ENCODE peak calls at places on chromosomes 2 and 18, in nine cellular contexts. G, X, W, L, Q, P, D, U and J are unnamed samples.

GRCh38 chr18:46672062-46672970 is 15.3 kb upstream of the LOXHD1 start:
- DNase-seq in G (no peak), X (no peak), W (no peak), L (no peak), Q (peak), P (no peak), D (no peak), U (no peak), J (peak)

GRCh38 chr2:218733615-218734021 is 23.0 kb downstream of the TTLL4 start:
- DNase-seq in G (no peak), X (peak), W (no peak), L (no peak), Q (peak), P (no peak), D (peak), U (no peak), J (no peak)

GRCh38 chr2:240347949-240348500 is 87.4 kb upstream of the GPC1 start:
- DNase-seq in G (no peak), X (no peak), W (no peak), L (no peak), Q (no peak), P (no peak), D (no peak), U (peak), J (no peak)

GRCh38 chr2:101386599-101387150 is 628 bp downstream of the CREG2 start:
- DNase-seq in G (no peak), X (no peak), W (no peak), L (no peak), Q (no peak), P (no peak), D (no peak), U (no peak), J (no peak)

GRCh38 chr18:74179623-74180199 is 31.4 kb downstream of the TIMM21 start:
- DNase-seq in G (no peak), X (no peak), W (no peak), L (no peak), Q (no peak), P (no peak), D (no peak), U (no peak), J (no peak)

GRCh38 chr18:44541159-44541558 is 139.5 kb upstream of the SETBP1 start:
- DNase-seq in G (no peak), X (no peak), W (no peak), L (no peak), Q (no peak), P (no peak), D (no peak), U (no peak), J (no peak)

GRCh38 chr2:196759378-196759706 is 40.1 kb downstream of the GTF3C3 start:
- DNase-seq in G (no peak), X (no peak), W (no peak), L (no peak), Q (no peak), P (no peak), D (no peak), U (no peak), J (no peak)

GRCh38 chr2:238100821-238101771 is 956 bp downstream of the ESPNL start:
- DNase-seq in G (no peak), X (no peak), W (peak), L (no peak), Q (no peak), P (no peak), D (no peak), U (no peak), J (no peak)

GRCh38 chr18:35171315-35171987 is 69.4 kb upstream of the ZNF397 start:
- DNase-seq in G (no peak), X (no peak), W (no peak), L (no peak), Q (no peak), P (no peak), D (no peak), U (no peak), J (no peak)

GRCh38 chr2:38797276-38797675 is 19.3 kb downstream of the GEMIN6 start:
- DNase-seq in G (no peak), X (no peak), W (no peak), L (no peak), Q (peak), P (no peak), D (peak), U (no peak), J (no peak)

GRCh38 chr18:3861495-3861894 is 411.5 kb downstream of the TGIF1 start:
- DNase-seq in G (no peak), X (no peak), W (no peak), L (no peak), Q (no peak), P (no peak), D (no peak), U (no peak), J (no peak)

GRCh38 chr2:45483997-45484396 is 127.1 kb downstream of the SRBD1 start:
- DNase-seq in G (no peak), X (peak), W (no peak), L (no peak), Q (no peak), P (no peak), D (no peak), U (no peak), J (no peak)

GRCh38 chr2:32484907-32485306 is 128.1 kb downstream of the BIRC6 start:
- DNase-seq in G (no peak), X (peak), W (no peak), L (no peak), Q (peak), P (no peak), D (peak), U (no peak), J (no peak)

GRCh38 chr2:173215316-173215715 is 139.4 kb upstream of the CDCA7 start:
- DNase-seq in G (no peak), X (no peak), W (no peak), L (no peak), Q (no peak), P (no peak), D (no peak), U (no peak), J (no peak)

GRCh38 chr2:37925063-37925897 is at the start of gene RMDN2:
- DNase-seq in G (peak), X (no peak), W (peak), L (peak), Q (peak), P (peak), D (peak), U (peak), J (peak)

GRCh38 chr18:49359732-49360444 is 100.6 kb downstream of the DYM start:
- DNase-seq in G (no peak), X (no peak), W (no peak), L (no peak), Q (peak), P (no peak), D (peak), U (no peak), J (peak)

GRCh38 chr2:158580760-158581159 is 124.0 kb downstream of the PKP4 start:
- DNase-seq in G (no peak), X (no peak), W (no peak), L (no peak), Q (no peak), P (no peak), D (peak), U (no peak), J (no peak)

GRCh38 chr2:111169268-111169667 is 48.6 kb downstream of the BCL2L11 start:
- DNase-seq in G (no peak), X (no peak), W (no peak), L (peak), Q (no peak), P (no peak), D (no peak), U (no peak), J (peak)

GRCh38 chr2:207166039-207166348 is 246 bp upstream of the KLF7 start:
- DNase-seq in G (peak), X (peak), W (peak), L (peak), Q (peak), P (peak), D (peak), U (peak), J (peak)

GRCh38 chr18:77547757-77548156 is 298.1 kb downstream of the GALR1 start:
- DNase-seq in G (no peak), X (no peak), W (no peak), L (no peak), Q (no peak), P (no peak), D (no peak), U (no peak), J (no peak)

GRCh38 chr18:37577051-37577611 is 11.5 kb upstream of the CELF4 start:
- DNase-seq in G (no peak), X (no peak), W (no peak), L (no peak), Q (no peak), P (peak), D (no peak), U (no peak), J (no peak)

GRCh38 chr2:40036241-40036640 is 257.2 kb upstream of the THUMPD2 start:
- DNase-seq in G (no peak), X (no peak), W (no peak), L (no peak), Q (no peak), P (no peak), D (no peak), U (no peak), J (no peak)

GRCh38 chr2:26164231-26164630 is 8.7 kb upstream of the GAREM2 start:
- DNase-seq in G (no peak), X (no peak), W (no peak), L (no peak), Q (no peak), P (no peak), D (no peak), U (no peak), J (no peak)

GRCh38 chr2:187297806-187298205 is 150.2 kb downstream of the CALCRL start:
- DNase-seq in G (no peak), X (no peak), W (no peak), L (no peak), Q (no peak), P (no peak), D (no peak), U (no peak), J (no peak)

GRCh38 chr2:113901943-113902342 is 12.1 kb downstream of the ACTR3 start:
- DNase-seq in G (no peak), X (peak), W (no peak), L (no peak), Q (no peak), P (no peak), D (no peak), U (no peak), J (peak)

GRCh38 chr2:76160683-76161082 is 450.0 kb upstream of the GCFC2 start:
- DNase-seq in G (no peak), X (no peak), W (no peak), L (no peak), Q (no peak), P (no peak), D (no peak), U (no peak), J (no peak)

GRCh38 chr2:227414846-227415245 is 27.1 kb upstream of the SCYGR1 start:
- DNase-seq in G (no peak), X (no peak), W (no peak), L (no peak), Q (peak), P (no peak), D (peak), U (no peak), J (no peak)

GRCh38 chr18:12113999-12114646 is 20.5 kb downstream of the ANKRD62 start:
- DNase-seq in G (no peak), X (no peak), W (no peak), L (no peak), Q (no peak), P (no peak), D (no peak), U (no peak), J (no peak)

GRCh38 chr2:105915005-105915558 is 170.4 kb downstream of the NCK2 start:
- DNase-seq in G (no peak), X (no peak), W (no peak), L (no peak), Q (no peak), P (no peak), D (no peak), U (no peak), J (no peak)

GRCh38 chr2:185279999-185280398 is 458.6 kb upstream of the FSIP2 start:
- DNase-seq in G (no peak), X (peak), W (no peak), L (no peak), Q (no peak), P (no peak), D (peak), U (no peak), J (peak)

GRCh38 chr2:241261628-241262027 is 53.8 kb downstream of the HDLBP start:
- DNase-seq in G (no peak), X (no peak), W (no peak), L (no peak), Q (no peak), P (no peak), D (no peak), U (no peak), J (no peak)